ENCODE peak calls at places on chromosome 2, in seven cellular contexts. G, Y, M, R, K, Z and Q are unnamed samples.

GRCh38 chr2:178404380-178404767 is 46.6 kb downstream of the PRKRA start:
- DNase-seq in G (no peak), Y (no peak), R (no peak), M (peak), Z (peak), K (peak), Q (no peak)

GRCh38 chr2:159094173-159094737 is 125.8 kb downstream of the TANC1 start:
- DNase-seq in K (no peak), G (no peak), Y (peak), R (no peak), Z (peak), M (peak), Q (no peak)

GRCh38 chr2:38498039-38498438 is 104.7 kb downstream of the HNRNPLL start:
- DNase-seq in R (no peak), G (no peak), K (no peak), M (no peak), Z (no peak), Y (no peak), Q (no peak)

GRCh38 chr2:25524507-25524906 is 148.9 kb downstream of the DTNB start:
- DNase-seq in Y (no peak), G (no peak), R (no peak), K (no peak), M (no peak), Z (no peak), Q (no peak)

GRCh38 chr2:70442301-70443077 is 111.1 kb downstream of the TGFA start:
- DNase-seq in Z (no peak), G (no peak), R (no peak), K (no peak), Y (no peak), M (no peak), Q (no peak)

GRCh38 chr2:139550341-139550740 is 770.2 kb upstream of the NXPH2 start:
- DNase-seq in G (no peak), R (no peak), M (no peak), Z (no peak), Y (no peak), K (no peak), Q (no peak)

GRCh38 chr2:62814132-62814531 is 108.6 kb downstream of the EHBP1 start:
- DNase-seq in M (no peak), R (no peak), K (peak), Z (peak), Y (no peak), G (no peak), Q (no peak)

GRCh38 chr2:98592565-98592964 is 15.7 kb downstream of the COA5 start:
- DNase-seq in R (no peak), K (no peak), G (no peak), M (no peak), Z (no peak), Y (no peak), Q (no peak)

GRCh38 chr2:159211447-159212396 is 74.8 kb downstream of the WDSUB1 start:
- DNase-seq in Y (no peak), R (no peak), G (no peak), K (no peak), M (no peak), Z (no peak), Q (no peak)

GRCh38 chr2:69683170-69683971 is 39.8 kb upstream of the AAK1 start:
- DNase-seq in Z (peak), R (no peak), G (no peak), M (peak), Y (no peak), K (peak), Q (no peak)

GRCh38 chr2:240596491-240596931 is 10.0 kb downstream of the CAPN10 start:
- DNase-seq in K (no peak), Y (peak), G (peak), R (no peak), Z (no peak), M (no peak), Q (peak)

GRCh38 chr2:185144159-185144919 is 546.0 kb downstream of the ZNF804A start:
- DNase-seq in K (no peak), Y (no peak), G (no peak), Z (no peak), R (no peak), M (no peak), Q (no peak)

GRCh38 chr2:133177196-133177595 is 391.1 kb downstream of the NCKAP5 start:
- DNase-seq in G (no peak), Y (no peak), R (no peak), Z (no peak), M (no peak), K (peak), Q (no peak)